ENCODE peak calls at places on chromosomes 12 and 14, in seven cellular contexts. O, K, J, P, H, D and U are unnamed samples.

GRCh38 chr12:14340371-14340770 is 25.1 kb upstream of the ATF7IP start:
- DNase-seq in H (no peak), P (no peak), K (no peak), J (no peak), O (no peak), D (no peak), U (no peak)

GRCh38 chr14:48936352-48936751 is 649.8 kb downstream of the RPS29 start:
- DNase-seq in D (no peak), O (peak), J (no peak), K (peak), H (no peak), P (no peak), U (no peak)

GRCh38 chr12:29639893-29640495 is 142.5 kb upstream of the OVCH1 start:
- DNase-seq in P (no peak), K (peak), O (no peak), H (no peak), J (no peak), D (no peak), U (no peak)

GRCh38 chr12:93823616-93824410 is 146.6 kb downstream of the CRADD start:
- DNase-seq in K (no peak), J (no peak), O (no peak), P (no peak), H (no peak), D (no peak), U (no peak)

GRCh38 chr12:632102-632696 is 31.0 kb downstream of the NINJ2 start:
- DNase-seq in J (no peak), O (peak), D (peak), K (peak), H (peak), P (peak), U (no peak)

GRCh38 chr14:52706286-52706685 is 714 bp upstream of the PSMC6 start:
- DNase-seq in P (no peak), O (no peak), D (no peak), H (peak), K (no peak), J (no peak), U (no peak)

GRCh38 chr14:90900712-90901111 is 84.5 kb upstream of the TTC7B start:
- DNase-seq in H (no peak), P (no peak), O (no peak), D (no peak), K (peak), J (no peak), U (no peak)

GRCh38 chr14:101891471-101891870 is 72.9 kb upstream of the DYNC1H1 start:
- DNase-seq in D (no peak), J (no peak), H (no peak), K (no peak), P (no peak), O (no peak), U (peak)

GRCh38 chr12:15276088-15276698 is 46.1 kb upstream of the PTPRO start:
- DNase-seq in K (peak), O (peak), D (no peak), P (peak), H (peak), J (no peak), U (no peak)

GRCh38 chr12:15837141-15837781 is 44.9 kb upstream of the STRAP start:
- DNase-seq in D (no peak), P (no peak), H (no peak), K (peak), J (no peak), O (peak), U (no peak)

GRCh38 chr14:69014829-69015259 is 35.7 kb upstream of the ACTN1 start:
- DNase-seq in H (no peak), P (no peak), J (no peak), K (no peak), D (no peak), O (no peak), U (no peak)

GRCh38 chr12:47110011-47110541 is 30.3 kb upstream of the AMIGO2 start:
- DNase-seq in H (no peak), J (no peak), O (no peak), P (no peak), D (no peak), K (no peak), U (no peak)

GRCh38 chr14:75295061-75295461 is 16.4 kb downstream of the FOS start:
- DNase-seq in J (peak), P (peak), O (peak), H (peak), K (peak), D (peak), U (no peak)

GRCh38 chr14:55122441-55122986 is 6.5 kb upstream of the LGALS3 start:
- DNase-seq in D (peak), K (peak), J (peak), H (no peak), O (peak), P (no peak), U (no peak)

GRCh38 chr12:27236498-27236897 is 7.6 kb upstream of the STK38L start:
- DNase-seq in O (peak), P (no peak), J (no peak), H (peak), K (peak), D (no peak), U (no peak)

GRCh38 chr14:65631040-65631439 is 218.5 kb downstream of the FUT8 start:
- DNase-seq in O (no peak), P (no peak), D (no peak), K (no peak), J (no peak), H (no peak), U (no peak)

GRCh38 chr12:123264642-123265041 is 7.0 kb downstream of the CDK2AP1 start:
- DNase-seq in J (no peak), H (peak), K (no peak), D (no peak), O (no peak), P (no peak), U (no peak)

GRCh38 chr12:126487581-126487980 is 1422.3 kb downstream of the AACS start:
- DNase-seq in K (no peak), J (no peak), H (no peak), O (no peak), D (no peak), P (no peak), U (no peak)

GRCh38 chr12:1518763-1519516 is 75.4 kb downstream of the FBXL14 start:
- DNase-seq in P (no peak), H (peak), D (no peak), J (no peak), O (peak), K (peak), U (no peak)

GRCh38 chr12:57147641-57147944 is 174 bp upstream of the LRP1-AS start:
- DNase-seq in D (no peak), H (peak), O (no peak), J (peak), K (peak), P (no peak), U (no peak)

DNA sequence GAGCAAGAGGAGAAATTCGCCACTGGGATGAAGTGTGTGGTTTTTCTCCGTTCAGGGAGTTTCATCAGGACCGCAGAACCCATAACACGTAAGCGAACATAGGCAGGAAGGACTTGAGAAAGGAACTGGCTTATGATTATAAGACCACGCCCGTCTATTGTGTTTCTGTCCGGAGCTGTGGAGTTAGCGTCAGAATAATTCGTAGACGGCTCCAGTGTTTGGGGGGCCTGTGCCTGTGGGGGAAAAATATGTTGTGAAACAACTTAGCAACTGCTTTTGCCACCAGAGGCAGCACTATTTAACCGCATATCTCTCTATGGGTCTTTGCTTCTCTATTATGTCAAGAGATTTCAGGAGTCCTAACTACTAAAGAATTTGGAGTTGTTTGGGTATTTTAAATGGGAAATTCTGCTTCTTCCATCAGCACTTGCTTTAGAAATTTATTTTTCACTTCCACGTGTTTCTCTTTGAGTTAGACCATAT is 506 bp upstream of the CLEC14A start:
- DNase-seq in K (peak), J (no peak), P (no peak), O (no peak), D (no peak), H (no peak), U (no peak)
- H3K4me3 ChIP-seq in K (peak), J (no peak), P (no peak), O (no peak), D (peak), H (no peak), U (peak)

GRCh38 chr14:93720076-93720815 is 68.0 kb downstream of the PRIMA1 start:
- DNase-seq in D (no peak), P (no peak), H (no peak), O (no peak), J (no peak), K (no peak), U (no peak)

GRCh38 chr14:93717222-93717967 is 70.9 kb downstream of the PRIMA1 start:
- DNase-seq in D (no peak), J (no peak), K (no peak), O (no peak), P (no peak), H (no peak), U (peak)

GRCh38 chr14:93720981-93721483 is 67.3 kb downstream of the PRIMA1 start:
- DNase-seq in K (no peak), H (no peak), D (no peak), P (no peak), J (no peak), O (no peak), U (peak)

GRCh38 chr14:93717968-93718320 is 70.3 kb downstream of the PRIMA1 start:
- DNase-seq in O (no peak), D (no peak), H (no peak), P (no peak), J (no peak), K (no peak), U (no peak)

DNA sequence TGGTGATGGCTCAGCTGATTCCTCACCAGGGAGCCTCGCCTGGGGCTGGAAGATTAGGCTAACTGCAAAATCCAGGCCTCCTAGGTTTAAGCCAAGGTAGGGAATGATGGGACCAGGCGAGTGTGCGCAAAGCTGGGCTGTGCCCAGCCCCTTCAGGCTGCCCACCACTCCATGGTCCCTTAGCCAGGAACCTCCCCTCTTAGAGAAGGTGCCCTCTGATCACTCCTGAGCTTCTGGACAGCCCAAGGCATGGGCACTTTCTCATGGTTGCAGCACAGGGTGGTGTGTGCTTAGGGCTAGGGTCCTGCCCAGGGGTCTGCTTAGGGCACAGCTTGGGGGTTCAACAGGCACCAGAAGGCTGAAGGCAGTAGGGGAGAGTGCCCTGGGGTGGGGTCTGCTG is 69.1 kb downstream of the PRIMA1 start:
- DNase-seq in H (no peak), J (no peak), D (no peak), O (no peak), P (no peak), K (no peak), U (peak)
- H3K4me3 ChIP-seq in H (no peak), J (no peak), D (no peak), O (no peak), P (no peak), K (no peak), U (no peak)

DNA sequence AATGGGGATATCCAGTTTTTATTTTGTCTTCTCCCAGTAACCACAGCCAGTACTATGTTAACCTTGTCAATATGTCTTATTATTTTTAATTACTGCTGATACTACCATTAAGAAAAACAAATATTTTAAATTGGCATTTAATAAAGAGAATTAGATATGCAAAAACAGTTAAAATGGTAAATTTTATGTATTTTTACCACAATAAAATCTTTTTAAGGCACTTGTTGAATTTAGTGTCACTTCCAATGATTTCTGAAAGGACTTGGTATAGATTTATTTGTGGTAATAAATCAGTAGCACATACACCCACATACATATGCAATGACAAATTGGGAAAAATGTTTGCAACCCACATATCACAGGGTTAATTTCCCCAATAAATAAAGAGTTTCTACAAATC is 14.0 kb downstream of the CDKN1B start:
- DNase-seq in H (no peak), D (no peak), K (no peak), O (no peak), J (no peak), P (no peak), U (no peak)
- H3K4me3 ChIP-seq in H (no peak), D (no peak), K (no peak), O (no peak), J (no peak), P (no peak), U (no peak)

GRCh38 chr12:6822461-6823135 is 977 bp downstream of the GPR162 start:
- DNase-seq in H (no peak), K (no peak), J (no peak), O (no peak), D (no peak), P (no peak), U (no peak)
- H3K4me3 ChIP-seq in H (no peak), K (no peak), J (no peak), O (no peak), D (peak), P (no peak), U (peak)